ENCODE peak calls at places on chromosomes 6 and 20, in five cellular contexts. One of them, this sample, is unnamed.

GRCh38 chr6:35051393-35051792 is 89.7 kb downstream of the TCP11 start:
- DNase-seq in sigmoid colon: no peak
- DNase-seq in fibroblast of lung: no peak
- DNase-seq in heart right ventricle: no peak
- DNase-seq in nephron progenitor cell: no peak
- DNase-seq in this sample: no peak

GRCh38 chr6:69719602-69720193 is 77.1 kb downstream of the LMBRD1 start:
- DNase-seq in sigmoid colon: no peak
- DNase-seq in fibroblast of lung: peak
- DNase-seq in nephron progenitor cell: no peak
- DNase-seq in heart right ventricle: no peak
- DNase-seq in this sample: peak

GRCh38 chr6:25041676-25042598 is 106.2 kb upstream of the RIPOR2 start:
- DNase-seq in fibroblast of lung: no peak
- DNase-seq in heart right ventricle: no peak
- DNase-seq in sigmoid colon: no peak
- DNase-seq in nephron progenitor cell: no peak
- DNase-seq in this sample: no peak

GRCh38 chr20:59333928-59334327 is 33.5 kb downstream of the EDN3 start:
- DNase-seq in fibroblast of lung: no peak
- DNase-seq in sigmoid colon: no peak
- DNase-seq in heart right ventricle: no peak
- DNase-seq in nephron progenitor cell: no peak
- DNase-seq in this sample: no peak

GRCh38 chr20:48928832-48929725 is 7.6 kb downstream of the ARFGEF2 start:
- DNase-seq in heart right ventricle: peak
- DNase-seq in sigmoid colon: no peak
- DNase-seq in nephron progenitor cell: no peak
- DNase-seq in fibroblast of lung: peak
- DNase-seq in this sample: peak

GRCh38 chr20:15185322-15185721 is 847.9 kb upstream of the FLRT3 start:
- DNase-seq in heart right ventricle: no peak
- DNase-seq in fibroblast of lung: no peak
- DNase-seq in sigmoid colon: no peak
- DNase-seq in nephron progenitor cell: no peak
- DNase-seq in this sample: no peak

GRCh38 chr20:52801628-52802006 is 170.5 kb upstream of the TSHZ2 start:
- DNase-seq in sigmoid colon: no peak
- DNase-seq in heart right ventricle: no peak
- DNase-seq in nephron progenitor cell: no peak
- DNase-seq in fibroblast of lung: no peak
- DNase-seq in this sample: no peak

GRCh38 chr6:75098709-75099108 is 107.1 kb downstream of the COL12A1 start:
- DNase-seq in heart right ventricle: peak
- DNase-seq in nephron progenitor cell: no peak
- DNase-seq in sigmoid colon: peak
- DNase-seq in fibroblast of lung: peak
- DNase-seq in this sample: peak

GRCh38 chr20:7841967-7842301 is 98.3 kb downstream of the HAO1 start:
- DNase-seq in sigmoid colon: peak
- DNase-seq in heart right ventricle: peak
- DNase-seq in fibroblast of lung: peak
- DNase-seq in nephron progenitor cell: no peak
- DNase-seq in this sample: peak

GRCh38 chr6:33040157-33040556 is 30.8 kb upstream of the HLA-DOA start:
- DNase-seq in sigmoid colon: no peak
- DNase-seq in nephron progenitor cell: no peak
- DNase-seq in heart right ventricle: no peak
- DNase-seq in fibroblast of lung: no peak
- DNase-seq in this sample: no peak

GRCh38 chr20:31632503-31633338 is 5.0 kb upstream of the COX4I2 start:
- DNase-seq in nephron progenitor cell: no peak
- DNase-seq in sigmoid colon: no peak
- DNase-seq in fibroblast of lung: no peak
- DNase-seq in heart right ventricle: no peak
- DNase-seq in this sample: no peak

GRCh38 chr6:158575550-158575949 is 15.7 kb downstream of the TMEM181 start:
- DNase-seq in sigmoid colon: no peak
- DNase-seq in fibroblast of lung: no peak
- DNase-seq in nephron progenitor cell: no peak
- DNase-seq in heart right ventricle: no peak
- DNase-seq in this sample: no peak

GRCh38 chr6:5529015-5529414 is 267.7 kb downstream of the FARS2 start:
- DNase-seq in sigmoid colon: no peak
- DNase-seq in fibroblast of lung: no peak
- DNase-seq in nephron progenitor cell: no peak
- DNase-seq in heart right ventricle: no peak
- DNase-seq in this sample: peak

GRCh38 chr6:34386316-34387137 is 5.9 kb downstream of the NUDT3 start:
- DNase-seq in nephron progenitor cell: no peak
- DNase-seq in heart right ventricle: no peak
- DNase-seq in sigmoid colon: peak
- DNase-seq in fibroblast of lung: peak
- DNase-seq in this sample: peak

GRCh38 chr6:4313044-4313686 is 177.8 kb upstream of the ECI2 start:
- DNase-seq in sigmoid colon: peak
- DNase-seq in nephron progenitor cell: no peak
- DNase-seq in fibroblast of lung: peak
- DNase-seq in heart right ventricle: peak
- DNase-seq in this sample: peak

GRCh38 chr6:47420394-47421371 is 56.9 kb upstream of the CD2AP start:
- DNase-seq in nephron progenitor cell: no peak
- DNase-seq in heart right ventricle: no peak
- DNase-seq in fibroblast of lung: peak
- DNase-seq in sigmoid colon: no peak
- DNase-seq in this sample: no peak

GRCh38 chr6:3328145-3328544 is 69.4 kb downstream of the PSMG4 start:
- DNase-seq in heart right ventricle: no peak
- DNase-seq in nephron progenitor cell: no peak
- DNase-seq in sigmoid colon: peak
- DNase-seq in fibroblast of lung: no peak
- DNase-seq in this sample: no peak

GRCh38 chr20:25549172-25549865 is 36.0 kb downstream of the NINL start:
- DNase-seq in fibroblast of lung: no peak
- DNase-seq in heart right ventricle: no peak
- DNase-seq in sigmoid colon: no peak
- DNase-seq in nephron progenitor cell: no peak
- DNase-seq in this sample: no peak

GRCh38 chr20:25551413-25552210 is 33.7 kb downstream of the NINL start:
- DNase-seq in heart right ventricle: no peak
- DNase-seq in nephron progenitor cell: no peak
- DNase-seq in sigmoid colon: no peak
- DNase-seq in fibroblast of lung: no peak
- DNase-seq in this sample: no peak

GRCh38 chr20:25552977-25553376 is 32.4 kb downstream of the NINL start:
- DNase-seq in fibroblast of lung: no peak
- DNase-seq in sigmoid colon: no peak
- DNase-seq in heart right ventricle: no peak
- DNase-seq in nephron progenitor cell: no peak
- DNase-seq in this sample: no peak

GRCh38 chr20:25549866-25550477 is 35.4 kb downstream of the NINL start:
- DNase-seq in sigmoid colon: no peak
- DNase-seq in heart right ventricle: no peak
- DNase-seq in fibroblast of lung: peak
- DNase-seq in nephron progenitor cell: no peak
- DNase-seq in this sample: no peak

GRCh38 chr20:25553819-25554296 is 31.5 kb downstream of the NINL start:
- DNase-seq in nephron progenitor cell: peak
- DNase-seq in fibroblast of lung: peak
- DNase-seq in heart right ventricle: no peak
- DNase-seq in sigmoid colon: peak
- DNase-seq in this sample: peak
- TF ChIP-seq CTCF in nephron progenitor cell: no peak
- TF ChIP-seq CTCF in fibroblast of lung: no peak
- TF ChIP-seq CTCF in heart right ventricle: no peak
- TF ChIP-seq CTCF in sigmoid colon: no peak
- TF ChIP-seq CTCF in this sample: no peak

DNA sequence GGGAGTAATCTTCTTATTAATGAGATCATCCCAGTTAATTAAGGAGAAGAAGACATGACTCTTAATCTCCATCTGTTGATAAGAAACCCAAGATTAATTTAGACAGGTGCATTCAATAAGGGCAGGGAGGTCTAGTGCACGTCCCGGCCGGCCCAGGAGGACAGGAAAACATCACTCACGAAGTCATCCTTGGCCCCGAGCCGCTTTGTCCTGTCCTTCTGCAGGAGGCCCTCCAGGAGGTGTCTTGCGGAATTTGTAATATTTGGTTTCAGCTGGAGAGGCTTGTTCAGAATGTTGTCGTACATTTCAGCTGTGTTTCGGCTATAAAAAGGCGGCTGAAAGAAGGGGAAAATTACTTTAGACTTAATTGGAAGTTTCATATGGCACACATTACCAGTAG is 118.4 kb upstream of the SLC2A12 start:
- DNase-seq in nephron progenitor cell: no peak
- DNase-seq in heart right ventricle: no peak
- DNase-seq in sigmoid colon: peak
- DNase-seq in fibroblast of lung: peak
- DNase-seq in this sample: no peak
- TF ChIP-seq CTCF in nephron progenitor cell: no peak
- TF ChIP-seq CTCF in heart right ventricle: no peak
- TF ChIP-seq CTCF in sigmoid colon: no peak
- TF ChIP-seq CTCF in fibroblast of lung: no peak
- TF ChIP-seq CTCF in this sample: no peak

DNA sequence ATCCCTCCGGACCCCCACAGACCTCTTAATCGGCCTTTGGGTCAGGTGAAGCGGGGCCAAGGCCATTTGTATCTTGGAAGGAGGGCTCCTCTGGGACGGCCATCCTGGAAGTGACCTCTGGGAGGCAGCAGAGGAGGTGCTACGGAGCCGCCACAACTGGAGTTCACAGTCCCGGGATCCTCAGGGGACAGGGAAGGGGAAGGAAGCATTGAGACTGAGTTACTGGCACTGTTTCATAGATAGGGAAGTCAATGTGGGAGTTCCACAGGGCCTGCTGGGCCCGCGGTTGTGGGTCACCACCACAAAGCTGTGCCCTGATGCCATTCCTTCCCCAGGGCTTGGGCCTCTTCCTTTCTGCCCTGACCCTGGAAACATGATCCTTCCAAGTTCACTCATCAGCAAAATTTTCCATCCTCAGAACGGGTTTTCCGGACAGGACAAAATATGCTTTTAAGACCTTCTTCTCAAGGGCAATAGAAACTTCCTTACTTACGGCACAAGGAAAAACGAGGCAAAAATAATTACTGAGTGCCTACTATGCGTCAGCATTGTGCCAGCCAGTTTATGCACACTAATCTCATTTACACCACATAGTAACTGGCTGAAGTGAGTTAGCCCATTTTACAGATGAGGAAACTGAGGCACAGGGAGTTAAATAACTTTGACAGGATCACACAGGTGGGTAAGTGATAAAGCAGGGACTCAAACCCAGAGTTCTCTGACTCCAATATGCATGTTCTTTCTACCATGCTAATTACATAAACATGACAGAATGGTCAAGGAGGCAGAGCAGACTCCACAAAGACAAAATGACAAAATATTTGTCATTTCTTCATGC is 143.8 kb downstream of the UNC5CL start:
- DNase-seq in nephron progenitor cell: peak
- DNase-seq in sigmoid colon: peak
- DNase-seq in heart right ventricle: peak
- DNase-seq in fibroblast of lung: peak
- DNase-seq in this sample: peak
- TF ChIP-seq CTCF in nephron progenitor cell: peak
- TF ChIP-seq CTCF in sigmoid colon: peak
- TF ChIP-seq CTCF in heart right ventricle: peak
- TF ChIP-seq CTCF in fibroblast of lung: peak
- TF ChIP-seq CTCF in this sample: peak

DNA sequence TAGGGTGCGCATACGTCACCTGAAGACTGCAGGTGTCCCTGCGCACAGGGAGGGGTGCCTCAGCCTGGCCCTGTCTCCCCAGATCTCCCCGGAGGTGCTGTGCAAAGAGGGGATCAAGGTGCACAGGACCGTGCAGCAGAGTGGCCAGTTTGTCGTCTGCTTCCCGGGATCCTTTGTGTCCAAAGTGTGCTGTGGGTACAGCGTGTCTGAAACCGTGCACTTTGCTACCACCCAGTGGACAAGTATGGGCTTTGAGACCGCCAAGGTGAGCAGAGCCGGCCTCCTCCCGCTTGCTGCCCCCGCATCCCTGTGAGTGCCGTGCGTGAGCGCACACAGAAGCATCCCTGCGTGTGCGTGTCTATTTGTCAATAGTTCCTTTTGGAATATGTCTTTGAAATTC is 150.7 kb downstream of the DTNBP1 start:
- DNase-seq in sigmoid colon: no peak
- DNase-seq in fibroblast of lung: no peak
- DNase-seq in heart right ventricle: peak
- DNase-seq in nephron progenitor cell: peak
- DNase-seq in this sample: no peak
- TF ChIP-seq CTCF in sigmoid colon: no peak
- TF ChIP-seq CTCF in fibroblast of lung: peak
- TF ChIP-seq CTCF in heart right ventricle: no peak
- TF ChIP-seq CTCF in nephron progenitor cell: peak
- TF ChIP-seq CTCF in this sample: peak

GRCh38 chr20:21643417-21643816 is 62.0 kb upstream of the PAX1 start:
- DNase-seq in heart right ventricle: no peak
- DNase-seq in sigmoid colon: no peak
- DNase-seq in nephron progenitor cell: no peak
- DNase-seq in fibroblast of lung: no peak
- DNase-seq in this sample: no peak

GRCh38 chr20:21640556-21640955 is 64.9 kb upstream of the PAX1 start:
- DNase-seq in nephron progenitor cell: peak
- DNase-seq in heart right ventricle: no peak
- DNase-seq in fibroblast of lung: no peak
- DNase-seq in sigmoid colon: no peak
- DNase-seq in this sample: no peak
- TF ChIP-seq CTCF in nephron progenitor cell: peak
- TF ChIP-seq CTCF in heart right ventricle: no peak
- TF ChIP-seq CTCF in fibroblast of lung: no peak
- TF ChIP-seq CTCF in sigmoid colon: no peak
- TF ChIP-seq CTCF in this sample: no peak

GRCh38 chr6:147001621-147002020 is 202.6 kb upstream of the STXBP5 start:
- DNase-seq in heart right ventricle: no peak
- DNase-seq in nephron progenitor cell: no peak
- DNase-seq in fibroblast of lung: peak
- DNase-seq in sigmoid colon: no peak
- DNase-seq in this sample: no peak

GRCh38 chr6:147003186-147003585 is 201.0 kb upstream of the STXBP5 start:
- DNase-seq in fibroblast of lung: no peak
- DNase-seq in heart right ventricle: no peak
- DNase-seq in sigmoid colon: no peak
- DNase-seq in nephron progenitor cell: no peak
- DNase-seq in this sample: no peak

GRCh38 chr6:147000545-147001488 is 203.4 kb upstream of the STXBP5 start:
- DNase-seq in heart right ventricle: no peak
- DNase-seq in fibroblast of lung: peak
- DNase-seq in nephron progenitor cell: no peak
- DNase-seq in sigmoid colon: no peak
- DNase-seq in this sample: peak

GRCh38 chr6:147009358-147009757 is 194.9 kb upstream of the STXBP5 start:
- DNase-seq in fibroblast of lung: no peak
- DNase-seq in heart right ventricle: no peak
- DNase-seq in sigmoid colon: no peak
- DNase-seq in nephron progenitor cell: no peak
- DNase-seq in this sample: no peak

GRCh38 chr6:147005499-147005898 is 198.7 kb upstream of the STXBP5 start:
- DNase-seq in heart right ventricle: no peak
- DNase-seq in sigmoid colon: no peak
- DNase-seq in nephron progenitor cell: no peak
- DNase-seq in fibroblast of lung: no peak
- DNase-seq in this sample: no peak
- TF ChIP-seq CTCF in heart right ventricle: no peak
- TF ChIP-seq CTCF in sigmoid colon: no peak
- TF ChIP-seq CTCF in nephron progenitor cell: no peak
- TF ChIP-seq CTCF in fibroblast of lung: no peak
- TF ChIP-seq CTCF in this sample: peak

This sample was measured in HFFc6.